ENCODE peak calls at places on chromosomes 1 and 21, in five cellular contexts. Y is nephron progenitor cell, X is AG10803, A is endothelial cell, L is cardiac fibroblast. M is an unnamed sample.

GRCh38 chr1:115428676-115429075 is 90.6 kb upstream of the NGF start:
- DNase-seq in X (peak; percentile 56), Y (no peak), A (no peak), L (peak; percentile 60), M (no peak)

GRCh38 chr1:100927276-100927675 is 31.4 kb downstream of the SLC30A7 start:
- DNase-seq in L (no peak), Y (no peak), X (no peak), A (no peak), M (peak; percentile 72)

GRCh38 chr1:54052470-54052933 is 502 bp downstream of the TMEM59 start:
- DNase-seq in Y (peak; percentile 56), A (peak; percentile 39), L (no peak), X (peak; percentile 78), M (peak; percentile 43)

GRCh38 chr1:53715478-53715877 is 23.5 kb downstream of the GLIS1 start:
- DNase-seq in X (no peak), A (peak; percentile 78), L (peak; percentile 56), Y (peak; percentile 79), M (peak; percentile 33)

GRCh38 chr1:26321315-26322041 is 3.7 kb downstream of the CD52 start:
- DNase-seq in A (peak; percentile 97), X (peak; percentile 78), L (peak; percentile 89), Y (peak; percentile 96), M (peak; percentile 98)

GRCh38 chr1:162035241-162035640 is 11.6 kb upstream of the OLFML2B start:
- DNase-seq in Y (no peak), X (no peak), A (no peak), L (peak; percentile 31), M (peak; percentile 25)

GRCh38 chr1:185058103-185058502 is 12.7 kb downstream of the RNF2 start:
- DNase-seq in A (no peak), X (no peak), L (no peak), Y (no peak), M (no peak)

GRCh38 chr1:173531069-173531693 is 54.0 kb downstream of the PRDX6 start:
- DNase-seq in A (no peak), Y (no peak), L (no peak), X (no peak), M (no peak)

GRCh38 chr1:76279387-76279748 is 204.8 kb downstream of the ST6GALNAC3 start:
- DNase-seq in X (no peak), L (no peak), Y (no peak), A (no peak), M (no peak)

GRCh38 chr1:160726114-160726497 is 12.9 kb upstream of the SLAMF7 start:
- DNase-seq in X (no peak), L (peak; percentile 27), A (no peak), Y (no peak), M (no peak)

GRCh38 chr21:37032877-37033471 is 26.5 kb downstream of the RIPPLY3 start:
- DNase-seq in L (peak; percentile 75), A (no peak), X (peak; percentile 51), Y (no peak), M (peak; percentile 11)

GRCh38 chr1:12774801-12775345 is 1.3 kb downstream of the PRAMEF12 start:
- DNase-seq in Y (no peak), A (no peak), L (no peak), X (no peak), M (no peak)

GRCh38 chr1:245605480-245606156 is 450.8 kb downstream of the KIF26B start:
- DNase-seq in L (peak; percentile 68), X (peak; percentile 92), A (no peak), Y (no peak), M (no peak)

GRCh38 chr1:207654320-207654719 is 9.4 kb downstream of the CR1L start:
- DNase-seq in L (peak; percentile 13), X (peak; percentile 3), Y (no peak), A (no peak), M (no peak)
- TF ChIP-seq CTCF in L (peak; percentile 25), X (peak; percentile 46), Y (no peak), A (peak; percentile 64), M (no peak)

GRCh38 chr1:235199441-235199840 is 38.4 kb upstream of the RBM34 start:
- DNase-seq in A (peak; percentile 29), L (peak; percentile 66), X (peak; percentile 55), Y (no peak), M (no peak)
- TF ChIP-seq CTCF in A (no peak), L (peak; percentile 49), X (peak; percentile 53), Y (peak; percentile 13), M (peak; percentile 23)

GRCh38 chr1:94528271-94528670 is 13.3 kb downstream of the F3 start:
- DNase-seq in X (peak; percentile 34), L (no peak), A (no peak), Y (no peak), M (no peak)
- TF ChIP-seq CTCF in X (peak; percentile 19), L (no peak), A (no peak), Y (no peak), M (no peak)

GRCh38 chr1:204623894-204624361 is 61.6 kb downstream of the LRRN2 start:
- DNase-seq in Y (peak; percentile 38), L (no peak), X (no peak), A (peak; percentile 62), M (peak; percentile 32)
- TF ChIP-seq CTCF in Y (peak; percentile 30), L (peak; percentile 15), X (no peak), A (peak; percentile 52), M (no peak)

GRCh38 chr1:108121361-108122143 is 78.6 kb downstream of the SLC25A24 start:
- DNase-seq in X (no peak), A (peak; percentile 31), Y (no peak), L (peak; percentile 44), M (no peak)
- TF ChIP-seq CTCF in X (no peak), A (no peak), Y (no peak), L (peak; percentile 17), M (no peak)

DNA sequence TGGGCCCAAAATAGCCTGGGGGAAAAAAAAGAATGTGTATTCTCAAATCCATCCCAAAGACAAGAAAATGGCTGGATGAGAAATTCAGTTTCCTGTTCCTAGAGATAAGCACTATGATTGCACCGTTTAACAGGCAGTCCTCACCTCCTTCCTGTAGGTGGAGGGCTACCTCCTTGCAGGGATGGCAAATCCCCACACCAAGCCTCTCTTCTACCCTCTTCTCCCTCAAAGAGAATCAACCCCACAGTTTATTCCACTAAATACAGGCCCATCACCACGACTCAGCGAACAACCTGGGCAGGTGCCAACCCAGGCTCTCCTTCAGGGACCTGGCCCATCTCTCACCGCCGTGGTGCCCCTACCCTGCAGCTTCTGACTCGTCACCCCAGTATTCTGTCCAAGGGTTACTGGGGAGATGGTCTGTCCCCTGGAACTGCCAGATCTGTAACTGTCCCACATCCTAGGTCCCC is 3.4 kb upstream of the CHD5 start:
- DNase-seq in X (no peak), A (no peak), Y (no peak), L (no peak), M (no peak)
- TF ChIP-seq CTCF in X (no peak), A (no peak), Y (no peak), L (peak; percentile 7), M (no peak)

DNA sequence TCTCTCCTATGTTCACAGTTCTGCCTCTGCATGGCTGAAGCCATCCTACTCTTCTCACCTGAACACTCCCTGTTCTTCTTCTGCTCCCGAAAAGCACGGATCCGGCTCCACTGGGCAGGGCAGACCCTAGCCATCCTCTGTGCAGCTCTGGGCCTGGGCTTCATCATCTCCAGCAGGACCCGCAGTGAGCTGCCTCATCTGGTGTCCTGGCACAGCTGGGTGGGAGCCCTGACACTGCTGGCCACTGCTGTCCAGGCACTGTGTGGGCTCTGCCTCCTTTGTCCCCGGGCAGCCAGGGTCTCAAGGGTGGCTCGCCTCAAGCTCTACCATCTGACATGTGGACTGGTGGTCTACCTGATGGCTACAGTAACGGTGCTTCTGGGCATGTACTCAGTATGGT is 1.8 kb downstream of the CYB561D1 start:
- DNase-seq in Y (no peak), L (no peak), X (no peak), A (no peak), M (no peak)
- TF ChIP-seq CTCF in Y (no peak), L (no peak), X (no peak), A (no peak), M (no peak)

DNA sequence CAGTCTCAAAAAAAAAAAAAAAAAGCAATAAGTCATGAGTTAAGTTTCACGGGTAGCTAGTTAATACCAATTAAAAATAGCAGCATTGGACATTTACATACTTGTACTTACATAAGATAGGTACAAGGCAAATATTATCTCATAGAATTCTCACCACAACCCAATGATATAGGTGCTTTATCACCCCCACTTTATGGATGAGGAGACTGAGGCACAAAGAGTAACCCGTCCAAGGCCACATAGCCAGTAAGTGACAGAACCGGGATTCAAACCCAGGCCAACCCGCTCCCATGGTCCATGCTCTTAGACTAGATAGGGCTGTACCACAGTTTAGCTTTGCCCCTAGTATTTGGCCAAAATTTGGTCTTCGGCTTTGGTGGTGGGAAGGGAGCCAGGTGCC is 132.5 kb upstream of the SLC45A1 start:
- DNase-seq in A (no peak), X (no peak), L (no peak), Y (no peak), M (no peak)
- TF ChIP-seq CTCF in A (no peak), X (no peak), L (no peak), Y (no peak), M (no peak)

DNA sequence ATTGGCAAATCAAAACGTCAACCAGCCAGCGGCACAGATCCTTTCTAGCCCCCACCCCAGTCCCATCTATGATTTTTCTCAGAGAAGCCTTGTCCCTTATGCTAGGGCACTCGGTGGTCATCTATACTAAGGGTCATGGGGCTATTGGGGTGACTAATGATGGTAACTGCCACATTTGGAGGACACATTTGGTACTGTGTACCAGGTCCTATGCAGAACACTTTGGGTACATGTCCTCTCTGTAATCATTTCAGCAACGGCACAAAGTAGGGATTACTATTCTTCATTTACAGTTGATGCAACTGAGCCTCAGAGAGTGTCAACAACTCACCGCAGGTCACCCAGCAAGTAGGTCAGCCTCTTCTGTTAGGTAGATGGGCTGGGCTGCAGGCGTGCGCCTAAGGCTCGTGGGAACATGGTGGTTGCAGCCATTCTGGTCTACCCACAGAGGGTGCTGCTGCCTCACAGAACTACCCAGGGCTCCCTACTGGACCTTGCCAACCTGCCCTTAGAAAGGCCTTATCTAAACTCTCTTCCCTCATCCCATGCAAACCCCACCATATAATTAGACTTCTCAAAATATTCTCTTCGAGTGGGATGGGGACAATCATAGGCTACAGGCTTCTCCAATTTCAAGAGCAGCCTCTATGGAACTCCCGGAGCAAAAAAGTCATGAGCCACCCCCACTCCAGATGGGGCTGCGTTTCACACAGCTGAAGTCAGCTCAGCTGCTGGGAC is 5.7 kb upstream of the SDHB start:
- DNase-seq in L (peak; percentile 78), A (peak; percentile 73), X (peak; percentile 68), Y (peak; percentile 71), M (peak; percentile 52)
- TF ChIP-seq CTCF in L (peak; percentile 89), A (peak; percentile 17), X (peak; percentile 84), Y (peak; percentile 78), M (peak; percentile 36)

DNA sequence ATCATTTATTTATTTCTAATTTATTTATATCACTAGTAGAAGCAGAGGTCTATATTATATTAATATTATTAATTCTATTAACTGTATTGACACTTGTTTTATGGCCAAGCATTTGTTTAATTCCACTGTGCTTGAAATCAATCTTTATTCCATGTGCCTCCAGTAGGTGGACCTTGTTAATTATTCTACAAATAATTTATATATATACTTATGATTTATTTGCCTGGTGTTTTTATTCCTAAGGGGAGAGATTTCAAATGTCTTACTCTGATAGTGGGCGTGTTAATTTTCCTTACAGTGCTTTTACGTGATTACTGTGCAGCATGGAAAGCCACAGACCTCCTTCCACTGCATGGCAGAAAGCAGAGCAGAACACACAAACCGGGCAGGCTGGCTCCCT is 17.5 kb upstream of the OR6N2 start:
- DNase-seq in Y (no peak), A (no peak), X (no peak), L (peak; percentile 3), M (no peak)
- TF ChIP-seq CTCF in Y (no peak), A (peak; percentile 50), X (no peak), L (no peak), M (no peak)